ENCODE peak calls at places on chromosomes 1 and 21, in five cellular contexts. Z is HL-60, B is NCI-H2081 treated with DMSO at 0.1 percent for 48 hours, E is RWPE1, Q is NCI-H774. K is an unnamed sample.

GRCh38 chr21:39189857-39190604 is 6.8 kb upstream of the PSMG1 start:
- DNase-seq in Z (no peak), B (no peak), E (no peak), Q (no peak), K (no peak)

GRCh38 chr1:116686723-116687368 is 19.3 kb upstream of the IGSF3 start:
- DNase-seq in Z (no peak), B (no peak), E (no peak), Q (no peak), K (no peak)

GRCh38 chr1:89841507-89841906 is 20.7 kb downstream of the LRRC8D start:
- DNase-seq in Z (no peak), B (no peak), E (no peak), Q (no peak), K (no peak)

GRCh38 chr1:8423702-8424538 is 106.0 kb downstream of the SLC45A1 start:
- DNase-seq in Z (peak), B (peak), E (peak), Q (no peak), K (no peak)

GRCh38 chr21:41868062-41868710 is 11.0 kb downstream of the PRDM15 start:
- DNase-seq in Z (no peak), B (no peak), E (no peak), Q (no peak), K (no peak)

GRCh38 chr1:3067671-3068399 is 1.2 kb upstream of the PRDM16 start:
- DNase-seq in Z (no peak), B (no peak), E (no peak), Q (no peak), K (no peak)

GRCh38 chr1:31373897-31374486 is 1.1 kb upstream of the FABP3 start:
- DNase-seq in Z (no peak), B (no peak), E (no peak), Q (no peak), K (no peak)

GRCh38 chr1:111725192-111725591 is 14.0 kb downstream of the INKA2 start:
- DNase-seq in Z (no peak), B (no peak), E (no peak), Q (no peak), K (no peak)

GRCh38 chr1:41670558-41670957 is 186.1 kb upstream of the EDN2 start:
- DNase-seq in Z (no peak), B (no peak), E (peak), Q (no peak), K (no peak)

GRCh38 chr1:115877511-115877910 is 36.6 kb upstream of the NHLH2 start:
- DNase-seq in Z (no peak), B (no peak), E (peak), Q (no peak), K (no peak)

GRCh38 chr1:109619655-109620395 is at the start of gene AMPD2:
- DNase-seq in Z (peak), B (no peak), E (peak), Q (peak), K (peak)

GRCh38 chr1:174258148-174258550 is 98.8 kb downstream of the RABGAP1L start:
- DNase-seq in Z (no peak), B (no peak), E (peak), Q (peak), K (no peak)